ENCODE peak calls at places on chromosomes 11 and 22, in four cellular contexts. One of them, this sample, is unnamed.

GRCh38 chr11:134999490-135000066 is 587.5 kb upstream of the B3GAT1 start:
- DNase-seq in sigmoid colon: no peak
- DNase-seq in tibial nerve: no peak
- DNase-seq in H1: no peak
- DNase-seq in this sample: peak; percentile 72

GRCh38 chr11:126101241-126101929 is 38.7 kb upstream of the CDON start:
- DNase-seq in sigmoid colon: no peak
- DNase-seq in tibial nerve: no peak
- DNase-seq in H1: no peak
- DNase-seq in this sample: no peak

GRCh38 chr11:92380882-92381281 is 156.3 kb downstream of the FAT3 start:
- DNase-seq in sigmoid colon: no peak
- DNase-seq in tibial nerve: no peak
- DNase-seq in H1: no peak
- DNase-seq in this sample: no peak

GRCh38 chr11:67266424-67267187 is at the start of gene GRK2:
- DNase-seq in sigmoid colon: peak; percentile 76
- DNase-seq in tibial nerve: no peak
- DNase-seq in H1: no peak
- DNase-seq in this sample: no peak

GRCh38 chr11:30422389-30422788 is 99.5 kb downstream of the ARL14EP start:
- DNase-seq in sigmoid colon: no peak
- DNase-seq in tibial nerve: no peak
- DNase-seq in H1: no peak
- DNase-seq in this sample: no peak

GRCh38 chr11:14812776-14813175 is 79.3 kb downstream of the CYP2R1 start:
- DNase-seq in sigmoid colon: no peak
- DNase-seq in tibial nerve: no peak
- DNase-seq in H1: no peak
- DNase-seq in this sample: no peak

GRCh38 chr22:21824439-21824912 is 43.0 kb downstream of the MAPK1 start:
- DNase-seq in sigmoid colon: no peak
- DNase-seq in tibial nerve: no peak
- DNase-seq in H1: no peak
- DNase-seq in this sample: no peak

GRCh38 chr11:34323601-34324000 is 34.2 kb downstream of the ABTB2 start:
- DNase-seq in sigmoid colon: no peak
- DNase-seq in tibial nerve: no peak
- DNase-seq in H1: no peak
- DNase-seq in this sample: no peak

GRCh38 chr11:4960877-4961276 is 5.4 kb upstream of the OR51A2 start:
- DNase-seq in sigmoid colon: no peak
- DNase-seq in tibial nerve: no peak
- DNase-seq in H1: no peak
- DNase-seq in this sample: no peak

GRCh38 chr11:2461253-2462091 is 16.7 kb downstream of the KCNQ1 start:
- DNase-seq in sigmoid colon: no peak
- DNase-seq in tibial nerve: no peak
- DNase-seq in H1: no peak
- DNase-seq in this sample: no peak

GRCh38 chr11:84564180-84564866 is 1062.8 kb downstream of the DLG2 start:
- DNase-seq in sigmoid colon: no peak
- DNase-seq in tibial nerve: no peak
- DNase-seq in H1: no peak
- DNase-seq in this sample: no peak

GRCh38 chr11:8597182-8597581 is 3.2 kb upstream of the STK33 start:
- DNase-seq in sigmoid colon: no peak
- DNase-seq in tibial nerve: no peak
- DNase-seq in H1: no peak
- DNase-seq in this sample: no peak

DNA sequence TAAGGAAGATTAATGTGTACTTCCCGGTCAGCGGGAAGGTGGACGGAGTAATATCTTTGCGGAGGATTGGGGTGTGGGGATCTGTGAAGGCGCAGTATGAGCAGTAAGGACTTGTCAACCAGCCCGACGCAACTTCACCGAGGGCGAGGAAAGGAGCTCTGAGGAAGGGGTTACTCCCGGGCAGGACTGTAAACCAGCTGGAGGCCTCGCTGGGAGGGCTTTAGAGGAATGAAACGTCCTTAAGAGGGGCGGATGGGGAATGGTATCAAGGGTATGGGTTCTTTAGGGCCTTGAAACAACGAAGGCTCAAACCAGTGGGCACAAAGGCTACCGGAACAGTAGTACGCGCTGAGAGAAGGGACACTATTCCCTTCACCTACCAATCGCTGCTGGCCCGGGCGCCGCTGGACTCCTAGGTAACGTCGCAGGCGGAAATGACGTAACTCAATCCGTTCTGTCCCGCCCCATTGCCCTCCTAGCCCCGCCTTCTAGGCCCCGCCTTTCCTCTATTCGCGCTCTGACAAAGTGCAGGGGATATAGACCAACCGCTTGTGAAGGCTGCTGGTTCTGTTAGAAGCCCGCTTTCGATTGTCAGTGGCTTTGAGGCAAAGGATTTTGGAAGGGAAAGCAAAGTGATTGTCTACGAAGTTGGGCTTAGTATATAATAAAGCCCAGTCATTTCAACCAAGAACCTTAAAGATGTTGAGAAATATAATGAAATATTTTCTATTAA is at the start of gene C11orf65:
- DNase-seq in sigmoid colon: peak; percentile 99
- DNase-seq in tibial nerve: peak; percentile 94
- DNase-seq in H1: peak; percentile 96
- DNase-seq in this sample: peak; percentile 99
- TF ChIP-seq EP300 in sigmoid colon: no peak
- TF ChIP-seq EP300 in tibial nerve: peak; percentile 66
- TF ChIP-seq EP300 in H1: no peak
- TF ChIP-seq EP300 in this sample: no peak

GRCh38 chr22:50473855-50474671 is 772 bp downstream of the SBF1 start:
- DNase-seq in sigmoid colon: peak; percentile 65
- DNase-seq in tibial nerve: no peak
- DNase-seq in H1: no peak
- DNase-seq in this sample: no peak
- TF ChIP-seq POLR2A in sigmoid colon: no peak
- TF ChIP-seq POLR2A in tibial nerve: no peak
- TF ChIP-seq POLR2A in H1: no peak
- TF ChIP-seq POLR2A in this sample: no peak

GRCh38 chr22:20507253-20508066 is at the start of gene MED15:
- DNase-seq in sigmoid colon: peak; percentile 95
- DNase-seq in tibial nerve: peak; percentile 84
- DNase-seq in H1: peak; percentile 93
- DNase-seq in this sample: peak; percentile 97
- TF ChIP-seq EP300 in sigmoid colon: no peak
- TF ChIP-seq EP300 in tibial nerve: peak; percentile 77
- TF ChIP-seq EP300 in H1: no peak
- TF ChIP-seq EP300 in this sample: no peak

DNA sequence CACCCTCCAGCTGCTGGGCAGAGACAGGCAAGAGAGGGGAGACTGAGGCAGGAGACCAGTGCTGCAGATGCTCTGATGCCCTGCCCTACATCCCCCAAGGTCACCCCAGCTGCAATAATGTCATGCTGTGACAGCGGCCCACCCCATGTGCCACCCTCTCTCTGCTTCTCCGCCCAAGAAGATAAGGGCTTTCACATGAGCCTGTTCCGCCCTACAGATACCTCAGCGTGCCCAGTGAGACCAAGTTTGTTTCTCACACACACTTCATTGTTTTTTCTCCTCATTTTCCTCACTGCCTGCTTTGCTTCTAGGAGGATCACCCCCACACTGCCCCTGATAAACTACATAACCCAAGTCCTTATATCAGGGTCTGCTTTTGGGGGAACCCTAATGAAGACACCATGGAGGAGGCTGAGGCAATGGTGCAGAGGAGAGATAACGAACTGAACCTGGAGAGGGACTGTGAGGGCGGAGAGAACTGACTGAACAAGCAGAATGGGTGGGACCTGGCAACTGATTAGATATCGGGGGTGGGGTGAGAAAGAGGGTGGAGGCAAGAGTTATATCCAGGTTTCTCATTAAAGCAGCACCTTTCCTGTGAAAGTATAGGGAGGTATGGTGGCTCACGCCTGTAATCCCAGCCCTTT is 37.5 kb upstream of the TSKU start:
- DNase-seq in sigmoid colon: no peak
- DNase-seq in tibial nerve: no peak
- DNase-seq in H1: no peak
- DNase-seq in this sample: no peak
- TF ChIP-seq POLR2A in sigmoid colon: no peak
- TF ChIP-seq POLR2A in tibial nerve: no peak
- TF ChIP-seq POLR2A in H1: no peak
- TF ChIP-seq POLR2A in this sample: no peak

DNA sequence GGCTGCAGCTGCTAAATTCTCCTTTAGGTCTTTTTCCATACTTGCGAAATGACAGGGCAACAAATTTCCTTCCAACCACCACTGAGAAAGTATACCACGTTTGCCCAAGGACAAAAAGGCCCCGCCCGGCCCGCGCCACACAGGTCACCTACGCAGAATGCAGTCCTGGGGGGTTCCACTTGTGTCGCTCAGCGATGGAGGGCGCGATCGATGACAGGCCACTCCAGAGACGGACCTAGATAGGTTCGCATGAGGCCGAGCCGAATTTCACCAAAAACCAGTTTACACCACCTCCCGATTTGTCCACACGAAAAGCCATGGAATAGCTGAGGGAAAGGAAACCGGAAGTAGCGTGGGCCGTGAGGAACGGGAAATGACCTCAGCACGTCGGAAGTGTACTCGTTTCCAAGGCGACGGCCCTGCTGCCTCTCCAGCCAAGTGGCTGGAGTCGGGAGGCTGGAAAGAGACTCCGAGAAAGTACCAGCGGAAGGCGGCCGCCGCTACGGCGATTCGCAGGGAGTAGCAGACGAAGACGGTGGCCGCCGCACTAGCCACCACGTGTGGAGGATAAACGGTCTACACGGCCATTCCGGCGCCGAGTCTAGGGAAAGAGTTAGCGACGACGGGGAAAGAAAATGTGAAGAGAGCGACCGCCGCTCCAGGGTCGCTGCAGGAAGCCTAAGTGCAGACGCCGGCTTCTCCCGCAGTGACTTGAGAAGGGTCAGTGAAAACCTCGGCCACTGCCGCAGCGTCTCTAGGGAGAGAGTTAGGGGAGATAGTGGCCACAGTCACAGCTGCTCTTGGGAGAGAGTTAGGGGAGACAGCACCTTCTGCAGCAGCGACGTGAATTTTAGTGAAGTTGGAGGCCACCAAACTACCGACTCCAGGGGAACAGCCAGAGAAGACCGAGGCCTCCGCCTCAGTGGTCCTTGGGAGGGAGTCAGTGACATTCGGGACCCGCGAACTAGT is at the start of gene ANKRD42:
- DNase-seq in sigmoid colon: peak; percentile 97
- DNase-seq in tibial nerve: peak; percentile 83
- DNase-seq in H1: peak; percentile 87
- DNase-seq in this sample: peak; percentile 99
- TF ChIP-seq EP300 in sigmoid colon: no peak
- TF ChIP-seq EP300 in tibial nerve: peak; percentile 51
- TF ChIP-seq EP300 in H1: no peak
- TF ChIP-seq EP300 in this sample: no peak

DNA sequence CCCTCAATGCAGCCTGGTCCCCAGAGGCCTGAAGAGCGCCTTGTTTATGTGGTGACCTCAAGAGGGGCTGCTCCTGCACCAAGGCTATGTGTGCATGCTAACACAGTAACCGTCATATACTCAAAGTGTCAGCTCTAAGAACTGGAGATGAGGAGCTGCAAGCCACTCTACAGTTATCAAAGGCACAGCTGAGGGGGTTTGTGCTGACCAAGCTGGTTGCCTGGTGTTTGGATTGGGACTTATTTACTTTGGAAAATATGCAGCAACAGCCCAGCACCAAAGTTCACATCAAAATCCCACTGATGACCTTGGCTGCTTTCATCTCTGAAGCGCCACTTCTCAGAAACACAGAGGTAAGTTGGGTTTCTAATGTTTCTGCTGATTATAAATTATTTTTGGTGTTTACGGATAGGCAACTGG is at the start of gene SERPIND1:
- DNase-seq in sigmoid colon: no peak
- DNase-seq in tibial nerve: no peak
- DNase-seq in H1: no peak
- DNase-seq in this sample: no peak
- TF ChIP-seq POLR2A in sigmoid colon: no peak
- TF ChIP-seq POLR2A in tibial nerve: no peak
- TF ChIP-seq POLR2A in H1: no peak
- TF ChIP-seq POLR2A in this sample: no peak

GRCh38 chr11:65382036-65382803 is at the start of gene SLC25A45:
- DNase-seq in sigmoid colon: peak; percentile 98
- DNase-seq in tibial nerve: peak; percentile 86
- DNase-seq in H1: peak; percentile 80
- DNase-seq in this sample: peak; percentile 98
- TF ChIP-seq EP300 in sigmoid colon: no peak
- TF ChIP-seq EP300 in tibial nerve: peak; percentile 91
- TF ChIP-seq EP300 in H1: no peak
- TF ChIP-seq EP300 in this sample: no peak

GRCh38 chr11:64870893-64871849 is 7.2 kb downstream of the EHD1 start:
- DNase-seq in sigmoid colon: no peak
- DNase-seq in tibial nerve: no peak
- DNase-seq in H1: no peak
- DNase-seq in this sample: no peak
- TF ChIP-seq POLR2A in sigmoid colon: no peak
- TF ChIP-seq POLR2A in tibial nerve: no peak
- TF ChIP-seq POLR2A in H1: no peak
- TF ChIP-seq POLR2A in this sample: no peak

GRCh38 chr22:42613869-42614268 is 814 bp downstream of the POLDIP3 start:
- DNase-seq in sigmoid colon: no peak
- DNase-seq in tibial nerve: no peak
- DNase-seq in H1: no peak
- DNase-seq in this sample: no peak
- TF ChIP-seq EP300 in sigmoid colon: no peak
- TF ChIP-seq EP300 in tibial nerve: no peak
- TF ChIP-seq EP300 in H1: no peak
- TF ChIP-seq EP300 in this sample: no peak